ENCODE peak calls at places on chromosomes 6 and 20, in four cellular contexts. O is GM20000; H is AG10803; Z is stimulated activated CD4-positive, alpha-beta T cell treated with anti-CD3 and anti-CD28 coated beads, TNF-alpha, amount 100 ng/mL, for 48 hours. G is an unnamed sample.
A peak's percentile ranks its signal among the peaks of the same experiment; 100 is the strongest.

GRCh38 chr6:124800222-124800621 is 162.0 kb upstream of the RNF217 start:
- DNase-seq in O (no peak), H (no peak), Z (no peak), G (no peak)

GRCh38 chr6:21164768-21165326 is 428.7 kb upstream of the SOX4 start:
- DNase-seq in O (peak; percentile 24), H (peak; percentile 7), Z (no peak), G (no peak)

GRCh38 chr6:26006086-26006939 is 43.7 kb downstream of the TRIM38 start:
- DNase-seq in O (no peak), H (no peak), Z (no peak), G (no peak)

GRCh38 chr20:9241721-9242427 is 173.0 kb downstream of the PLCB4 start:
- DNase-seq in O (no peak), H (peak; percentile 65), Z (no peak), G (no peak)

GRCh38 chr20:1946442-1946761 is 47.5 kb downstream of the PDYN start:
- DNase-seq in O (no peak), H (no peak), Z (no peak), G (no peak)

GRCh38 chr20:2140561-2140960 is 38.9 kb downstream of the STK35 start:
- DNase-seq in O (no peak), H (peak; percentile 64), Z (no peak), G (no peak)

GRCh38 chr20:13525225-13525940 is 113.3 kb downstream of the TASP1 start:
- DNase-seq in O (no peak), H (peak; percentile 88), Z (no peak), G (no peak)

GRCh38 chr20:59443558-59443957 is 143.1 kb downstream of the EDN3 start:
- DNase-seq in O (no peak), H (no peak), Z (no peak), G (no peak)

GRCh38 chr6:131182991-131183425 is 47.7 kb downstream of the AKAP7 start:
- DNase-seq in O (no peak), H (peak; percentile 52), Z (no peak), G (peak; percentile 23)

GRCh38 chr6:41280658-41281057 is 5.8 kb downstream of the TREM1 start:
- DNase-seq in O (no peak), H (no peak), Z (no peak), G (no peak)